ENCODE peak calls at places on chromosomes 3 and 15, in five cellular contexts. One of them, this sample, is unnamed.

GRCh38 chr3:138114988-138115971 is at the start of gene DZIP1L:
- DNase-seq in left ventricle myocardium inferior: peak; percentile 69
- DNase-seq in esophagus squamous epithelium: no peak
- DNase-seq in hepatocyte: peak; percentile 81
- DNase-seq in OCI-LY7: no peak
- DNase-seq in this sample: peak; percentile 80

GRCh38 chr3:156605686-156606605 is 51.0 kb upstream of the SSR3 start:
- DNase-seq in esophagus squamous epithelium: no peak
- DNase-seq in left ventricle myocardium inferior: peak; percentile 44
- DNase-seq in hepatocyte: peak; percentile 74
- DNase-seq in OCI-LY7: no peak
- DNase-seq in this sample: peak; percentile 89

GRCh38 chr3:43817825-43818224 is 127.1 kb downstream of the ABHD5 start:
- DNase-seq in esophagus squamous epithelium: no peak
- DNase-seq in hepatocyte: no peak
- DNase-seq in OCI-LY7: no peak
- DNase-seq in left ventricle myocardium inferior: no peak
- DNase-seq in this sample: no peak

GRCh38 chr15:59247364-59247763 is 40.7 kb downstream of the LDHAL6B start:
- DNase-seq in OCI-LY7: peak; percentile 88
- DNase-seq in esophagus squamous epithelium: no peak
- DNase-seq in hepatocyte: peak; percentile 76
- DNase-seq in left ventricle myocardium inferior: no peak
- DNase-seq in this sample: peak; percentile 66

GRCh38 chr3:183192650-183193300 is 30.2 kb upstream of the LAMP3 start:
- DNase-seq in esophagus squamous epithelium: no peak
- DNase-seq in OCI-LY7: no peak
- DNase-seq in left ventricle myocardium inferior: no peak
- DNase-seq in hepatocyte: no peak
- DNase-seq in this sample: no peak

GRCh38 chr3:195613468-195614069 is 29.8 kb upstream of the APOD start:
- DNase-seq in esophagus squamous epithelium: no peak
- DNase-seq in OCI-LY7: no peak
- DNase-seq in hepatocyte: no peak
- DNase-seq in left ventricle myocardium inferior: no peak
- DNase-seq in this sample: no peak

GRCh38 chr3:141246224-141246957 is 14.8 kb downstream of the PXYLP1 start:
- DNase-seq in esophagus squamous epithelium: no peak
- DNase-seq in left ventricle myocardium inferior: no peak
- DNase-seq in OCI-LY7: no peak
- DNase-seq in hepatocyte: no peak
- DNase-seq in this sample: no peak

GRCh38 chr15:95884276-95884675 is 446.2 kb upstream of the NR2F2 start:
- DNase-seq in OCI-LY7: no peak
- DNase-seq in esophagus squamous epithelium: no peak
- DNase-seq in left ventricle myocardium inferior: no peak
- DNase-seq in hepatocyte: no peak
- DNase-seq in this sample: no peak

GRCh38 chr3:61768284-61769012 is 207.1 kb downstream of the PTPRG start:
- DNase-seq in OCI-LY7: no peak
- DNase-seq in esophagus squamous epithelium: no peak
- DNase-seq in hepatocyte: peak; percentile 24
- DNase-seq in left ventricle myocardium inferior: no peak
- DNase-seq in this sample: no peak

GRCh38 chr3:188000361-188000861 is 153.5 kb upstream of the LPP start:
- DNase-seq in esophagus squamous epithelium: no peak
- DNase-seq in OCI-LY7: peak; percentile 82
- DNase-seq in left ventricle myocardium inferior: no peak
- DNase-seq in hepatocyte: no peak
- DNase-seq in this sample: no peak

GRCh38 chr15:68114840-68115239 is 60.7 kb downstream of the PIAS1 start:
- DNase-seq in esophagus squamous epithelium: no peak
- DNase-seq in hepatocyte: no peak
- DNase-seq in left ventricle myocardium inferior: no peak
- DNase-seq in OCI-LY7: no peak
- DNase-seq in this sample: no peak

GRCh38 chr3:141049681-141050080 is 1.5 kb upstream of the SPSB4 start:
- DNase-seq in OCI-LY7: no peak
- DNase-seq in hepatocyte: no peak
- DNase-seq in left ventricle myocardium inferior: no peak
- DNase-seq in esophagus squamous epithelium: no peak
- DNase-seq in this sample: no peak

GRCh38 chr15:90593469-90594158 is 63.9 kb downstream of the CRTC3 start:
- DNase-seq in left ventricle myocardium inferior: no peak
- DNase-seq in OCI-LY7: no peak
- DNase-seq in esophagus squamous epithelium: no peak
- DNase-seq in hepatocyte: no peak
- DNase-seq in this sample: no peak

DNA sequence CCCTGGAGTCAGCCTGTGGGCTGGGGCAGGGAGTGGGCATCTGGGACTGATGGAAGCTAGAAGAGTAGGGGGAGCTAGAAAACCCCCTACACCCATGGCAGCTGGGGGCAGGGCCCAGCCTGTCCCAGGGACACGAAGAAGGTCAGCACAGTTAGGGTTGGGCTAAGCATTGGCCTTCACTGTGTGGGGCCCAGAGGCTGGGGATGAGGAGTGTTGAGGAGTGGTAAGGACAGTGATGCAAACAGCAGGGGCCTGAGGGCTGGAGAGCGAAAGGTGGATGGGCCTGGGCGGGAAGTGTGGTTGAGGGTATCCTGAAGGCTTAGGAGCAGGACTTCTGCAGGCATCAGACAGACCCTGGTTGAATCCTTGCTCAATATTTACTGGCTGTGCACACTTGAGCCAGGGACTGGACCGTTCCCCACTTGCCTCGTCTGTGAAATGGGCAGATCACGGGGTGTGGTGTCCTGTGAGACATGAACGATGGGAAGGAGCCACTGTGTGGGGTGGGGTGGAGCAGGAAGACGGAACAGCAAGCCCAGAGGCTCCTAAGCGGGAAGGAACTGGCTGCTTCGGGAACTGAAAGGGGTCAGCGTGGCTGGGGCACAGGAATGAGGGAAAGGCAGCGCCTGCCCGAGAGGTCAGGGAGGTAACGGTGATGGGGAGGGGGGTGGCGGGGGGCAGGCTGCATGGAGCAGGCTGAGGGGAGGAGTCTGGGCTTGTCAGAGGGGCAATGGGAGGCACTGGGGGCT is 7.3 kb downstream of the PRKCD start:
- DNase-seq in hepatocyte: no peak
- DNase-seq in OCI-LY7: no peak
- DNase-seq in left ventricle myocardium inferior: peak; percentile 40
- DNase-seq in esophagus squamous epithelium: no peak
- DNase-seq in this sample: no peak
- H3K4me1 ChIP-seq in hepatocyte: peaks cover 26% of the 10 kb centered on the region
- H3K4me1 ChIP-seq in OCI-LY7: peaks cover 100% of the 10 kb centered on the region
- H3K4me1 ChIP-seq in left ventricle myocardium inferior: peaks cover 31% of the 10 kb centered on the region
- H3K4me1 ChIP-seq in esophagus squamous epithelium: peaks cover 87% of the 10 kb centered on the region
- H3K4me1 ChIP-seq in this sample: peaks cover 31% of the 10 kb centered on the region

DNA sequence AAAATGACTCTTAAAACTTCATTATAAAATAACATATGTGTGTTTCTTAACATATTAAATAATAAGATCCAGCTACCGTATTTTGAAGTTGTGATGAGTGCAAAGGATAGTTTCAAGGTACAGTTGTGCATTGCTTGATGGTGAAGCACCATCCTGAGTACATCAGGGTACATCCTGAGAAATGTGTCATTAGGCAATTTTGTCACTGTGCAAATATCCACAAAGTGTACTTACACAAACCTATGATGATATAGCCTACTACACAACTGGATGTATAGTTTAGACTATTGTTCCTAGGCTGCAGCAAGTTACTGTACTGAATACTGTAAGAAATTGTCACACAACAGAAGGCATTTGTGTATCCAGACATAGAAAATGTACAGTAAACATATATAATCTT is 20.8 kb upstream of the TM4SF1 start:
- DNase-seq in OCI-LY7: no peak
- DNase-seq in left ventricle myocardium inferior: no peak
- DNase-seq in esophagus squamous epithelium: no peak
- DNase-seq in hepatocyte: no peak
- DNase-seq in this sample: no peak
- H3K4me1 ChIP-seq in OCI-LY7: no peaks in the 10 kb centered on the region
- H3K4me1 ChIP-seq in left ventricle myocardium inferior: peaks cover 27% of the 10 kb centered on the region
- H3K4me1 ChIP-seq in esophagus squamous epithelium: peaks cover 54% of the 10 kb centered on the region
- H3K4me1 ChIP-seq in hepatocyte: peaks cover 37% of the 10 kb centered on the region
- H3K4me1 ChIP-seq in this sample: peaks cover 6% of the 10 kb centered on the region

GRCh38 chr3:125039041-125039896 is 16.5 kb downstream of the HEG1 start:
- DNase-seq in OCI-LY7: no peak
- DNase-seq in esophagus squamous epithelium: no peak
- DNase-seq in hepatocyte: no peak
- DNase-seq in left ventricle myocardium inferior: no peak
- DNase-seq in this sample: no peak

GRCh38 chr3:125043599-125044151 is 12.1 kb downstream of the HEG1 start:
- DNase-seq in left ventricle myocardium inferior: peak; percentile 60
- DNase-seq in hepatocyte: no peak
- DNase-seq in esophagus squamous epithelium: no peak
- DNase-seq in OCI-LY7: no peak
- DNase-seq in this sample: no peak

GRCh38 chr3:125042725-125043406 is 12.9 kb downstream of the HEG1 start:
- DNase-seq in left ventricle myocardium inferior: peak; percentile 64
- DNase-seq in hepatocyte: no peak
- DNase-seq in esophagus squamous epithelium: no peak
- DNase-seq in OCI-LY7: no peak
- DNase-seq in this sample: peak; percentile 72

GRCh38 chr3:125037498-125038150 is 18.2 kb downstream of the HEG1 start:
- DNase-seq in hepatocyte: no peak
- DNase-seq in OCI-LY7: no peak
- DNase-seq in esophagus squamous epithelium: no peak
- DNase-seq in left ventricle myocardium inferior: no peak
- DNase-seq in this sample: no peak

GRCh38 chr3:125039897-125040175 is 16.0 kb downstream of the HEG1 start:
- DNase-seq in OCI-LY7: no peak
- DNase-seq in esophagus squamous epithelium: no peak
- DNase-seq in left ventricle myocardium inferior: no peak
- DNase-seq in hepatocyte: no peak
- DNase-seq in this sample: no peak
- H3K4me1 ChIP-seq in OCI-LY7: no peaks in the 10 kb centered on the region
- H3K4me1 ChIP-seq in esophagus squamous epithelium: peaks cover 77% of the 10 kb centered on the region
- H3K4me1 ChIP-seq in left ventricle myocardium inferior: peaks cover 85% of the 10 kb centered on the region
- H3K4me1 ChIP-seq in hepatocyte: peaks cover 32% of the 10 kb centered on the region
- H3K4me1 ChIP-seq in this sample: peaks cover 42% of the 10 kb centered on the region

GRCh38 chr3:167898091-167898490 is 162.6 kb downstream of the SERPINI1 start:
- DNase-seq in OCI-LY7: no peak
- DNase-seq in left ventricle myocardium inferior: no peak
- DNase-seq in hepatocyte: no peak
- DNase-seq in esophagus squamous epithelium: no peak
- DNase-seq in this sample: no peak

GRCh38 chr3:167899090-167899489 is 163.6 kb downstream of the SERPINI1 start:
- DNase-seq in hepatocyte: no peak
- DNase-seq in esophagus squamous epithelium: no peak
- DNase-seq in OCI-LY7: no peak
- DNase-seq in left ventricle myocardium inferior: no peak
- DNase-seq in this sample: no peak

GRCh38 chr3:167892204-167892603 is 156.7 kb downstream of the SERPINI1 start:
- DNase-seq in esophagus squamous epithelium: no peak
- DNase-seq in hepatocyte: no peak
- DNase-seq in OCI-LY7: no peak
- DNase-seq in left ventricle myocardium inferior: no peak
- DNase-seq in this sample: no peak

GRCh38 chr3:167895178-167895577 is 159.7 kb downstream of the SERPINI1 start:
- DNase-seq in hepatocyte: no peak
- DNase-seq in esophagus squamous epithelium: no peak
- DNase-seq in left ventricle myocardium inferior: no peak
- DNase-seq in OCI-LY7: no peak
- DNase-seq in this sample: no peak

DNA sequence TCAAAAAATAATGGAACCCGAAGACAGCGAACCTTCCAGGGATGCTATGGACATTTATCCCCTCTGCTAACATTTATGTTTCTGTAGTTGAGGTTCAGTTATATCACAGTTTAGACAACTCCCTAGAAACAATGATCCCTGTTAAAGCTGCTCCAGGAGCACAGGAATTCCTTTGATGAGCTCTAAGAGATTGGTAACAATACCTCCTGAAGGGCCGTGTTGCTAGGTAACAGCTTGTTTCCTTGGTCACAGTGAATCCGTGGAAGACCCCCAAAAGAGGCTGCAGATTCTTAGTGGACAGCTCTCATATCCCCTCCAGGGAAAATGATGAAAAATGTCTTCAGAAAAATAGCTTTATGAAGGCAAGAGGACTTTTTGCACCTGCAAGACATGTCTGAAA is 160.2 kb downstream of the SERPINI1 start:
- DNase-seq in esophagus squamous epithelium: no peak
- DNase-seq in OCI-LY7: no peak
- DNase-seq in left ventricle myocardium inferior: no peak
- DNase-seq in hepatocyte: no peak
- DNase-seq in this sample: no peak
- H3K4me1 ChIP-seq in esophagus squamous epithelium: no peaks in the 10 kb centered on the region
- H3K4me1 ChIP-seq in OCI-LY7: no peaks in the 10 kb centered on the region
- H3K4me1 ChIP-seq in left ventricle myocardium inferior: no peaks in the 10 kb centered on the region
- H3K4me1 ChIP-seq in hepatocyte: peaks cover 6% of the 10 kb centered on the region
- H3K4me1 ChIP-seq in this sample: peaks cover 3% of the 10 kb centered on the region

DNA sequence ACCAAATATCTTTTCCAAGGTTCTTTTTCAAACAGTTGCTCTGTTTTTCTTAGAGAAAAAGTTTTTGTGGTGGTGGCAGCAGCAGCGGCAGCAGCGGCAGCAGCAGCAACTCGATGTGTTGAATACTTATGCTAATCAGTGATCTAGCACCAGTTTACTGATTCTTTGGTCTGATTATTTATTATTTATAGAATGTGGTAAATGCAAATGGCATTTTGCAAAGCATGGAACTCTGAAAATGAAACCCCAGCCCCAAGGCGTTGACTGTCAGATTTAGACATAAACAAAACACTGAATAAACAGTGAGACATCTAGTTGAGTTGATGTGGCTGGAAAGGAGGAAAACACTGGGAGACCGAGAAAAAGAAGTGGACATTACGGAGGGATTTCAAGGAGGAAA is 88.7 kb downstream of the GTPBP8 start:
- DNase-seq in esophagus squamous epithelium: no peak
- DNase-seq in hepatocyte: no peak
- DNase-seq in OCI-LY7: no peak
- DNase-seq in left ventricle myocardium inferior: no peak
- DNase-seq in this sample: no peak
- H3K4me1 ChIP-seq in esophagus squamous epithelium: no peaks in the 10 kb centered on the region
- H3K4me1 ChIP-seq in hepatocyte: peaks cover 9% of the 10 kb centered on the region
- H3K4me1 ChIP-seq in OCI-LY7: no peaks in the 10 kb centered on the region
- H3K4me1 ChIP-seq in left ventricle myocardium inferior: no peaks in the 10 kb centered on the region
- H3K4me1 ChIP-seq in this sample: no peaks in the 10 kb centered on the region

GRCh38 chr15:84982301-84982920 is 755 bp downstream of the PDE8A start:
- DNase-seq in esophagus squamous epithelium: no peak
- DNase-seq in OCI-LY7: peak; percentile 26
- DNase-seq in hepatocyte: peak; percentile 68
- DNase-seq in left ventricle myocardium inferior: peak; percentile 44
- DNase-seq in this sample: peak; percentile 52
- H3K4me1 ChIP-seq in esophagus squamous epithelium: peaks cover 53% of the 10 kb centered on the region
- H3K4me1 ChIP-seq in OCI-LY7: peaks cover 44% of the 10 kb centered on the region
- H3K4me1 ChIP-seq in hepatocyte: peaks cover 16% of the 10 kb centered on the region
- H3K4me1 ChIP-seq in left ventricle myocardium inferior: peaks cover 80% of the 10 kb centered on the region
- H3K4me1 ChIP-seq in this sample: peaks cover 26% of the 10 kb centered on the region

This sample was measured in testis.